ENCODE peak calls at places on chromosome 6, in four cellular contexts. X, L, O and Q are unnamed samples.
A peak's percentile ranks its signal among the peaks of the same experiment; 100 is the strongest.

GRCh38 chr6:13559968-13560650 is 14.3 kb upstream of the SIRT5 start:
- DNase-seq in X (no peak), L (no peak), O (no peak), Q (no peak)

GRCh38 chr6:101117397-101118185 is 236.5 kb upstream of the ASCC3 start:
- DNase-seq in X (peak; percentile 5), L (peak; percentile 44), O (no peak), Q (peak; percentile 4)

GRCh38 chr6:14925627-14926026 is 320.2 kb upstream of the JARID2 start:
- DNase-seq in X (no peak), L (no peak), O (peak; percentile 74), Q (no peak)

GRCh38 chr6:113944701-113945100 is 26.2 kb downstream of the HDAC2 start:
- DNase-seq in X (no peak), L (no peak), O (peak; percentile 16), Q (no peak)

GRCh38 chr6:16103708-16104107 is 25.2 kb upstream of the MYLIP start:
- DNase-seq in X (peak; percentile 13), L (no peak), O (no peak), Q (no peak)

GRCh38 chr6:13711384-13711725 is 280 bp downstream of the RANBP9 start:
- DNase-seq in X (no peak), L (peak; percentile 94), O (no peak), Q (no peak)

GRCh38 chr6:168239374-168239773 is 80.2 kb downstream of the DACT2 start:
- DNase-seq in X (no peak), L (no peak), O (no peak), Q (no peak)

GRCh38 chr6:32081168-32081624 is 27.9 kb downstream of the TNXB start:
- DNase-seq in X (peak; percentile 64), L (peak; percentile 72), O (peak; percentile 84), Q (no peak)

GRCh38 chr6:136039185-136039584 is 187.7 kb downstream of the PDE7B start:
- DNase-seq in X (no peak), L (no peak), O (peak; percentile 41), Q (no peak)

GRCh38 chr6:151330130-151330715 is 61.1 kb downstream of the ZBTB2 start:
- DNase-seq in X (no peak), L (no peak), O (peak; percentile 91), Q (no peak)

GRCh38 chr6:148082044-148082443 is 260.6 kb upstream of the SASH1 start:
- DNase-seq in X (no peak), L (no peak), O (no peak), Q (no peak)
- TF ChIP-seq CTCF in X (no peak), L (no peak), O (no peak), Q (no peak)

GRCh38 chr6:107711412-107711811 is 112.7 kb downstream of the SCML4 start:
- DNase-seq in X (no peak), L (no peak), O (peak; percentile 34), Q (no peak)

GRCh38 chr6:107714104-107714503 is 110.0 kb downstream of the SCML4 start:
- DNase-seq in X (no peak), L (no peak), O (no peak), Q (no peak)

GRCh38 chr6:107713214-107713962 is 110.7 kb downstream of the SCML4 start:
- DNase-seq in X (no peak), L (no peak), O (no peak), Q (no peak)

GRCh38 chr6:107712523-107713213 is 111.4 kb downstream of the SCML4 start:
- DNase-seq in X (no peak), L (no peak), O (peak; percentile 79), Q (no peak)

GRCh38 chr6:107711953-107712522 is 112.1 kb downstream of the SCML4 start:
- DNase-seq in X (no peak), L (no peak), O (no peak), Q (no peak)
- H3K27ac ChIP-seq in X (no peak overlapping the region), L (no peak overlapping the region), O (no peak overlapping the region), Q (no peak overlapping the region)

GRCh38 chr6:51910846-51911245 is 176.6 kb downstream of the PKHD1 start:
- DNase-seq in X (no peak), L (no peak), O (no peak), Q (no peak)
- H3K4me3 ChIP-seq in X (no peak overlapping the region), L (no peak overlapping the region), O (no peak overlapping the region), Q (no peak overlapping the region)

DNA sequence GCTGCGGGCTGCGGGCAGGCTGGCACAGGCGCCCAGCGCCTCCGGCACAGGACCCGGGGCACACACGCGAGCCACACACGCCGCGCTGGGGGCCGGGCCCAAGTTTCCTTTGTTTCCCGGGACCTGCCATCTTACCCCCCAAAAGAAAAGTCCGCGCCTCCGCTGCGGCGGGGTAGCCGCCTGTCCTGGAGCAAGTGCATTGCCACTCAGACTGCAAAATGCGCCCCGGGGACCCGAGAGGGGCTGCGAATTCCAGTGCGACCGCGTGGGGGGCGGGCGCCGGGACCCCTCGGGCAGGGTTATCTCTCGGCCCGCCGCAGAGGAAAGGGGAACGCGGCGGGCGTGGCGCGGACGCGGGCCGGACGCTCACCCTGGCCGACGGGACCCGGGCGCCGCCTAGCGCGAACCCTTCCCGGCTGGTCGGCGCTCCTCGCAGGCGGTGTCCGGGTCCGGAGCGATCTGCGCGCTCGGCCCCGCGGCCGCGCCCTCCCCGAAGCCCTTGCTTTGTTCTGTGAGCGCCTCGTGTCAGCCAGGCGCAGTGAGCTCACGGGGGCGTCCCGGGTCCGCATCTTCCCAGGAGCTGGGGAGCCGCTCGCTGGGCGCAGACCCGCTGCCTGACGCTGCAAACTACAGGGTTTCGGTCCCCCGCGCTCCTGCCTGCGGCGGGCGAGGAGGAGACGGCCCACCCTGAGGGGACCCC is 620 bp upstream of the CD24 start:
- DNase-seq in X (peak; percentile 31), L (peak; percentile 94), O (no peak), Q (peak; percentile 39)
- TF ChIP-seq CTCF in X (peak; percentile 23), L (no peak), O (no peak), Q (peak; percentile 46)

DNA sequence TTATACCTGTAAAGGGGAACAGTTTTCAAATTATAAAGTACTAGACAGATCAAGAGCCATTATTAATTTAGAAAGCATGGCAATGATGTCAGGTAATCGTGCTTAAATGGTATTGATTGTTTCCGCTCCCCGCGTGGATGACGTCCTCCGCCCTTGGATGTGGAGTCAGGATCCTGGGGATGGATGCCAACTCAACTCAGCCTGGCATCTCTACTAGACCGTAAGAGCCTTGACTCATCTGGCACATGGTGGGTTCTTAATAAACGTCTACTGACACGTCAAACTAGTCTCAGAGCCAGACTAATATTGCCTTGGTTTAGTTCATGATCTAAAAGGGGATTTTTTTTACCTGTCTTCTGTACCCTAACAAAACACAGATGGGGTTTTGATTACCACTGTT is 80.2 kb downstream of the LRFN2 start:
- DNase-seq in X (no peak), L (no peak), O (no peak), Q (no peak)
- H3K27ac ChIP-seq in X (no peak overlapping the region), L (no peak overlapping the region), O (no peak overlapping the region), Q (no peak overlapping the region)

DNA sequence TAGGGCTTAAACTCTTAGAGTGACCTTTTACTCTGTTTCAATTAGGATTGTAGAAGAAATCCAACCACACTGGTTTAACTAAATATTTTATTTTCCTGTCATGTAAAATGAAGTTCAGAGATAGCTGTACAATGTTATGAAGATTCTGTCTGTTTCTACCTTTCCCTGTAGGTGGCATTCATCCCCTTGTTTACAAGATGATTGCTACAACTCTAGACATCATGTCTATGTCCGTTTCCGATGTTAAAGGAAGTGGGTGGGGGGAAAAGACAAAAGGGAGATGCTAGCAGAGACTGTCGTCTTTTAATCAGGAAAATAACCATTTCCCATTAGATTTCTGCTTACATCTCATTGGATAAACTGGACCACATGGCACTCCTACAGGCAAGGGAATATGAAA is 30.9 kb upstream of the RIMS1 start:
- DNase-seq in X (no peak), L (no peak), O (no peak), Q (no peak)
- H3K4me3 ChIP-seq in X (no peak overlapping the region), L (no peak overlapping the region), O (no peak overlapping the region), Q (no peak overlapping the region)

GRCh38 chr6:105921781-105922180 is 164.4 kb upstream of the PRDM1 start:
- DNase-seq in X (no peak), L (no peak), O (no peak), Q (no peak)
- TF ChIP-seq CTCF in X (no peak), L (no peak), O (no peak), Q (no peak)

DNA sequence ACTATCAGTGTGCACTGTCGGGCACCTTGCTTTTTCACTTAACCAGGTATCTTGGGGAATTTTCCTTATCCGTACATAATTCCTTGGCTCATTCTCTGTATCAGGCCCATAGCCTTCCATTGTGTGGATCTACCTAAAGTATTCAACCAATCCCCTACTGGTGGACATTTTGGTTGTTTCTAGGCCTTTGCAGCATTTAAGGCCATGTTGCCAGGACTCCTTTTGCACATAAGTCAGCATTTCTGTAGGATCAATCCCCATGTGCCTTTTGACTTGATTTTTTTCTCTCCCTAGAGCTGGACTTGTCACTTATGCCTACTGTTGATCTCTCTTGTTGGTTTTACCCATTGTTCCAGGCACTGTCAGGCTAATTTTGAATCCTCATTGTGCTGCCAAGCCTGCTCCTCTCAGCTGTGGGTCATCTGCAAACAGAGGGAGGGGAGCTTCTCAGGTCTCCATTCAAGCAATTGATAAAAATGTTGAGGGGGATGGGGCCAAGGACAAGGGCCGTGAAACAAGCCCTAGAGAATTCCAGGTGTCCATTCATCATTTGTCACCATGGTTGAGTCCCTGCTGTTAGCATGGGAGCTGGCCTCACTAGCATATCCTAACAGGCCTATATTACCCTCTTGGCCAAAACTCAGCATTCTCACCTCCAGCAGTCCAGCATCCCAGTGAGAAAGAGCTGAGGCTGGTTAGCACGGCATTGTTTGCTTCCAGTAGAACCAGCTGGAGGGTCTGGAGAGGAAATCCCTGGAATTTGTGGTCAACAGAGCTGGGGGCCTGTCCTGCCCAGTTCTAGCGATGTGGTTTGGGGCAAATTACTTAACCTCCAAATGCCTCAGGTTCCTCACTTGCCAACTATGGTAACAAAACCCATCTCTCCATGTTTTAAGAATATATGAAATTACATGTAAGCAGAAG is 178.5 kb downstream of the MRPL14 start:
- DNase-seq in X (no peak), L (no peak), O (peak; percentile 32), Q (no peak)
- H3K27ac ChIP-seq in X (no peak overlapping the region), L (no peak overlapping the region), O (no peak overlapping the region), Q (no peak overlapping the region)

GRCh38 chr6:35486005-35486925 is 10.6 kb downstream of the TEAD3 start:
- DNase-seq in X (peak; percentile 45), L (peak; percentile 91), O (no peak), Q (peak; percentile 94)
- H3K4me3 ChIP-seq in X (peak overlapping the region; percentile 46), L (no peak overlapping the region), O (peak overlapping the region; percentile 36), Q (peak overlapping the region; percentile 30)

GRCh38 chr6:105536961-105537360 is 134.1 kb upstream of the PREP start:
- DNase-seq in X (no peak), L (no peak), O (no peak), Q (no peak)
- TF ChIP-seq CTCF in X (no peak), L (no peak), O (no peak), Q (no peak)